ENCODE peak calls at places on chromosomes 4 and X, in six cellular contexts. R is A549, P is GM12878, D is K562, W is endothelial cell of umbilical vein, O is HepG2. J is an unnamed sample.

GRCh38 chrX:1462596-1463251 is 10.0 kb upstream of the ASMTL start:
- DNase-seq in O (no peak), W (peak), D (peak), R (no peak), P (no peak), J (no peak)

GRCh38 chrX:73922856-73923429 is 359.9 kb downstream of the CHIC1 start:
- DNase-seq in D (no peak), R (no peak), P (no peak), W (peak), O (no peak), J (no peak)

GRCh38 chr4:85028910-85029309 is 62.4 kb upstream of the WDFY3 start:
- DNase-seq in R (no peak), P (no peak), O (no peak), W (no peak), D (no peak), J (no peak)

GRCh38 chr4:7797330-7797729 is 142.3 kb downstream of the AFAP1 start:
- DNase-seq in P (no peak), O (no peak), R (no peak), D (no peak), W (no peak), J (no peak)

GRCh38 chrX:20362268-20363002 is 95.7 kb upstream of the RPS6KA3 start:
- DNase-seq in R (peak), P (no peak), D (peak), O (peak), W (peak), J (no peak)

GRCh38 chr4:43316813-43317212 is 424.3 kb downstream of the GRXCR1 start:
- DNase-seq in P (no peak), W (no peak), R (no peak), O (peak), D (no peak), J (no peak)

GRCh38 chrX:139692506-139692849 is 15.5 kb downstream of the MCF2 start:
- DNase-seq in P (no peak), O (no peak), R (no peak), D (no peak), W (no peak), J (no peak)

GRCh38 chrX:24487576-24487975 is 22.5 kb downstream of the PDK3 start:
- DNase-seq in R (no peak), W (no peak), O (no peak), P (no peak), D (no peak), J (no peak)

GRCh38 chr4:120080533-120080932 is 13.9 kb upstream of the MAD2L1 start:
- DNase-seq in O (no peak), P (no peak), R (no peak), W (peak), D (no peak), J (no peak)

GRCh38 chr4:146340798-146341197 is 126.5 kb downstream of the REELD1 start:
- DNase-seq in R (no peak), W (peak), P (no peak), D (no peak), O (no peak), J (peak)

GRCh38 chr4:136867465-136867864 is 664.8 kb downstream of the PCDH18 start:
- DNase-seq in R (no peak), P (no peak), O (no peak), W (no peak), D (no peak), J (no peak)

GRCh38 chr4:100489316-100489715 is 28.5 kb downstream of the EMCN start:
- DNase-seq in R (no peak), O (no peak), P (no peak), D (no peak), W (no peak), J (no peak)

GRCh38 chr4:78776031-78776728 is at the start of gene BMP2K:
- DNase-seq in O (peak), D (peak), P (no peak), R (peak), W (peak), J (peak)

GRCh38 chrX:153635788-153636668 is 11.0 kb upstream of the DUSP9 start:
- DNase-seq in D (no peak), R (peak), W (peak), O (peak), P (no peak), J (peak)

GRCh38 chrX:107565916-107566602 is 62.3 kb upstream of the PRPS1 start:
- DNase-seq in W (peak), O (peak), P (no peak), D (peak), R (peak), J (peak)

GRCh38 chr4:85748654-85749053 is 273.7 kb downstream of the ARHGAP24 start:
- DNase-seq in P (no peak), D (no peak), W (peak), R (no peak), O (no peak), J (no peak)

GRCh38 chr4:76658231-76659102 is 223.4 kb downstream of the SHROOM3 start:
- DNase-seq in O (no peak), R (no peak), D (no peak), W (peak), P (no peak), J (no peak)

GRCh38 chrX:24294619-24295018 is 19.2 kb downstream of the SUPT20HL2 start:
- DNase-seq in D (peak), W (peak), O (no peak), P (no peak), R (no peak), J (peak)

GRCh38 chrX:150225756-150226155 is 137.4 kb upstream of the MAMLD1 start:
- DNase-seq in O (no peak), D (no peak), R (no peak), P (no peak), W (no peak), J (no peak)

GRCh38 chr4:20544645-20545044 is 155.6 kb upstream of the PACRGL start:
- DNase-seq in P (no peak), R (peak), D (peak), W (peak), O (peak), J (peak)

GRCh38 chr4:121192500-121192899 is 28.4 kb upstream of the TNIP3 start:
- DNase-seq in D (peak), O (peak), P (peak), W (peak), R (no peak), J (peak)

GRCh38 chrX:55593296-55593695 is 29.9 kb upstream of the FOXR2 start:
- DNase-seq in D (no peak), P (no peak), R (no peak), W (no peak), O (no peak), J (no peak)

GRCh38 chr4:153471691-153472080 is 5.5 kb downstream of the TMEM131L start:
- DNase-seq in W (no peak), O (no peak), R (no peak), P (no peak), D (no peak), J (no peak)

GRCh38 chr4:10090467-10091250 is 25.9 kb downstream of the WDR1 start:
- DNase-seq in O (no peak), W (no peak), D (no peak), R (no peak), P (no peak), J (no peak)

GRCh38 chrX:136168929-136169735 is 21.8 kb downstream of the FHL1 start:
- DNase-seq in P (no peak), O (no peak), R (no peak), W (peak), D (no peak), J (no peak)

GRCh38 chr4:147518846-147519767 is 38.2 kb downstream of the EDNRA start:
- DNase-seq in O (peak), R (peak), P (peak), D (peak), W (peak), J (peak)

GRCh38 chrX:110000854-110001701 is 1.8 kb upstream of the TMEM164 start:
- DNase-seq in R (no peak), P (no peak), W (no peak), O (no peak), D (peak), J (no peak)

GRCh38 chr4:11183358-11183745 is 245.3 kb downstream of the HS3ST1 start:
- DNase-seq in W (no peak), O (no peak), D (no peak), P (no peak), R (no peak), J (no peak)

GRCh38 chr4:48331577-48332340 is 9.6 kb upstream of the SLAIN2 start:
- DNase-seq in R (no peak), O (no peak), W (no peak), D (no peak), P (no peak), J (no peak)

GRCh38 chrX:153507484-153508178 is 9.8 kb upstream of the ATP2B3 start:
- DNase-seq in W (peak), D (peak), R (peak), O (peak), P (no peak), J (peak)

GRCh38 chr4:111221371-111221770 is 598.5 kb upstream of the PITX2 start:
- DNase-seq in R (no peak), P (no peak), W (no peak), D (no peak), O (no peak), J (no peak)

GRCh38 chrX:19030805-19031204 is 46.9 kb upstream of the PHKA2 start:
- DNase-seq in D (no peak), R (no peak), W (no peak), P (no peak), O (no peak), J (no peak)

GRCh38 chrX:129769467-129770154 is 10.1 kb upstream of the SASH3 start:
- DNase-seq in W (no peak), O (no peak), P (peak), R (no peak), D (no peak), J (peak)

GRCh38 chr4:53422367-53422766 is 44.9 kb downstream of the FIP1L1 start:
- DNase-seq in R (no peak), W (no peak), O (no peak), P (no peak), D (no peak), J (no peak)

GRCh38 chr4:53421791-53422190 is 44.4 kb downstream of the FIP1L1 start:
- DNase-seq in R (no peak), P (no peak), D (no peak), W (no peak), O (no peak), J (no peak)
- TF ChIP-seq MYC in R (no peak), P (no peak), D (no peak), W (no peak), O (no peak), J (no peak)

GRCh38 chr4:86961103-86961502 is 26.3 kb downstream of the AFF1 start:
- DNase-seq in O (no peak), W (no peak), D (no peak), P (no peak), R (no peak), J (peak)
- H3K4me3 ChIP-seq in O (no peak), W (no peak), D (no peak), P (peak), R (no peak), J (peak)

DNA sequence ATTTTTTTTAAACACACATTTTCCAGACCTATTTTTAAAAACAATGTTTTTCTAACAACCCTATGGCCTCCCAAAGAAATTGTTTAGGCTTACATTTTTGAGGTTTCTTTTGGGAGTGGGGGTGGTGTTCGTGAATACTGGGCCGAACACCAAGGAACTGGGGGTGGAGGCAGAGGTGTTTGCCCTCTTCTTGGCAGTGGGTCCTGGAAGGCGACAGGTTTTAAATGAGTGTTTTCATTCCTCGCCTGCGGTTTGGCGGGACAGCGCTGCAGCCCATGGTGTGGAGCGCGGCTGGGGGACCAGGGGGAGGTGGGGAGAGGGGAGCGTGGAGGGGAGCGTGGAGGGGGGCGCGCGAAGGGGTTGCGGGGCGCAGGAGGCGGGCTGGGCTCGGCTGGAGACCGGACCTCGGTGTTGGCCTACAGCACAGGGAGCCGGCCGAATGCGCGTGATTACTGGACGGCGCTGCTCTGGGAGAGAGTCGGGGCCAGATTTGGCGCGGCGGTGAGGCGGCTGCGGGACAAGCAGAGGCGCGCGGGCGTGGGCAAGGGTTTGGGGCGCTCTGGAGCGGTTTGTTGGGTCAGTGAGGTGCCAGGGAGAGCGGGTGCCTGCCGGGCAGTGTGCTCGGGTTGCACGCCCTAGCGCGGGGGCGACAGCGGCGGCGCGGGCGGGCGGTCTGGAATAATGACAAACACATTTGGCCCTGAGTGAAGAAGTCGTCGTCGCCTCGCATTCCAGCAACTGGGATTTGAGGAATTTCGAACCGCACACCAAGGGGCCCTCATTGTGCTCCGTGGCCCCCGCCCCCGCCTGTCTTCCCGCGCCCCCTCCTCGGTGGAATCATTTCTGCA is 762 bp downstream of the PDGFRA start:
- DNase-seq in O (no peak), D (no peak), P (no peak), R (no peak), W (no peak), J (no peak)
- TF ChIP-seq MYC in O (no peak), D (no peak), P (no peak), R (no peak), W (no peak), J (no peak)

GRCh38 chr4:24473309-24473721 is 111.0 kb downstream of the DHX15 start:
- DNase-seq in W (no peak), R (no peak), O (no peak), D (peak), P (no peak), J (peak)

GRCh38 chr4:24475756-24476155 is 108.6 kb downstream of the DHX15 start:
- DNase-seq in R (no peak), D (no peak), P (no peak), O (no peak), W (no peak), J (no peak)

GRCh38 chr4:24471623-24472510 is 112.5 kb downstream of the DHX15 start:
- DNase-seq in D (no peak), P (no peak), R (no peak), W (no peak), O (no peak), J (no peak)

GRCh38 chr4:24470681-24471622 is 113.4 kb downstream of the DHX15 start:
- DNase-seq in W (peak), O (no peak), R (no peak), D (no peak), P (no peak), J (peak)

GRCh38 chr4:24472514-24473308 is 111.6 kb downstream of the DHX15 start:
- DNase-seq in O (peak), D (peak), P (no peak), W (peak), R (peak), J (peak)
- H3K4me3 ChIP-seq in O (peak), D (peak), P (peak), W (peak), R (peak), J (no peak)

GRCh38 chr4:70577220-70577927 is 14.7 kb upstream of the AMBN start:
- DNase-seq in O (peak), D (no peak), W (no peak), P (no peak), R (no peak), J (no peak)
- TF ChIP-seq MYC in O (no peak), D (no peak), W (no peak), P (no peak), R (no peak), J (no peak)

DNA sequence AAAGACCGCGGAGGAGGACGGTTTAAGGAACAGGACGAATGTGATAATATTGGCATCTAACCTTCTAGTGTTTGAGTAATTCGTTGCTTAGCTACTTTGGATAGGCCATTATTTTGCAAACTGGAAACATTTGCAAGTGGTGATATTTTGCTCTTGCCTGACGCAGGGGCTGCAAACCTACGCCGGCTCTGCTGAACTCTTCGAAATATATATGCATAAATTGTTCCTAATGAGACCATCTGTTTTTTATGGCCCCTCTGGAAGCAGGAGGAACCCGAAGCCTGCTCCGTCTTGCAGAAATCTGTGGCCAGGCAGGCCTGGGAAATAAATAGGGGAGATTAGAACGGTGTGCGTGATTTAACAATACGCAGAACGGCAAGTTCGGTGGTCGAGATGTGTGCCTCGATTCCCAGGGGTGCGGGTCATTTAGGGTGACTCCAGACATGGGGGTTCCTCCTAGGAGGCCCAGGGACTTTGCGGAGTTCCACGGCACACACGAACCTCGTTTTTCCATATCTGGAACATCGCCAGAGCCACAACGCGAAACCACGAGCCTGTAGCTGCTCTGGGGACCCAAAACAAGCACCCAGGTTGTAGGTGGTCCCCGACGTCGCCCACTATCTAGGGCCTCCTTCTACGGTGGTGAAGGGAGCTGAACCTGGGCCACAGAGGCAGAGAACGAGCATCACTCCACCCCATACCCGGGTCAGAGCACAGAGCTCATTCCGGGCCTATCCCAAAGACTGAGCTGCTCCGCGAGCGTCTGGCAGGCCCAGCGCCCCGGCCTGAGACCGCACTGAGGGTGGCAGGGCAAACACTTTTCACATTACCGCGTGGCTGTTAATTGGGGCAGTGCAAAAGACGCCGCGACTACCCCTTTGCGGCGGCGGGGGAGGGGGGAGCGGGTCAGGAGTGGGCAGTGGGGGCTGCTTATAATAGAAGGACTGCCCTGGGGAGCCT is 89.7 kb downstream of the BCOR start:
- DNase-seq in O (no peak), W (no peak), R (no peak), P (no peak), D (no peak), J (no peak)
- H3K4me3 ChIP-seq in O (no peak), W (no peak), R (no peak), P (no peak), D (no peak), J (no peak)

GRCh38 chr4:155665054-155665453 is 1.6 kb upstream of the GUCY1A1 start:
- DNase-seq in R (no peak), O (no peak), W (no peak), P (no peak), D (no peak), J (no peak)

GRCh38 chr4:155667538-155668511 is 1.2 kb downstream of the GUCY1A1 start:
- DNase-seq in D (no peak), R (no peak), W (peak), P (no peak), O (no peak), J (no peak)

GRCh38 chr4:155672342-155672741 is 5.7 kb downstream of the GUCY1A1 start:
- DNase-seq in P (no peak), W (no peak), O (no peak), D (no peak), R (no peak), J (no peak)

GRCh38 chr4:155666701-155667537 is at the start of gene GUCY1A1:
- DNase-seq in W (peak), P (no peak), D (no peak), R (no peak), O (no peak), J (no peak)
- TF ChIP-seq MYC in W (no peak), P (no peak), D (no peak), R (no peak), O (no peak), J (no peak)

GRCh38 chrX:70241501-70241900 is 7.0 kb downstream of the AWAT1 start:
- DNase-seq in D (no peak), O (no peak), W (no peak), R (no peak), P (no peak), J (no peak)
- H3K4me3 ChIP-seq in D (no peak), O (no peak), W (no peak), R (no peak), P (no peak), J (no peak)

J was measured in NB4.